ENCODE peak calls at places on chromosomes 11 and 22, in nine cellular contexts. K is endothelial cell; N is ovary; X is upper lobe of right lung; Z is CD8-positive, alpha-beta T cell; T is breast epithelium; W is cardiac muscle cell; R is psoas muscle; U is heart right ventricle. G is an unnamed sample.

GRCh38 chr11:126440792-126441514 is 85.5 kb downstream of the ST3GAL4 start:
- DNase-seq in K (peak), T (peak), X (peak), U (peak), Z (peak), W (peak), R (peak), N (peak), G (peak)

GRCh38 chr22:41551882-41552582 is 7.8 kb upstream of the POLR3H start:
- DNase-seq in W (no peak), U (no peak), X (no peak), R (no peak), N (no peak), Z (no peak), T (no peak), K (no peak), G (no peak)

GRCh38 chr11:58774164-58774593 is 42.4 kb upstream of the GLYAT start:
- DNase-seq in X (no peak), U (no peak), K (no peak), N (no peak), R (no peak), T (no peak), Z (no peak), W (no peak), G (no peak)

GRCh38 chr11:17786824-17787525 is 52.4 kb downstream of the KCNC1 start:
- DNase-seq in W (no peak), U (no peak), T (no peak), K (no peak), R (peak), N (no peak), X (no peak), Z (no peak), G (no peak)

GRCh38 chr11:114315749-114316368 is 19.7 kb downstream of the NNMT start:
- DNase-seq in K (no peak), T (no peak), R (no peak), N (no peak), Z (no peak), X (no peak), W (no peak), U (no peak), G (no peak)

GRCh38 chr11:104332110-104332509 is 168.2 kb upstream of the PDGFD start:
- DNase-seq in R (no peak), U (no peak), X (no peak), N (no peak), T (no peak), Z (no peak), W (peak), K (peak), G (no peak)

GRCh38 chr11:108117746-108118371 is 3.5 kb upstream of the ACAT1 start:
- DNase-seq in Z (no peak), N (no peak), T (no peak), W (peak), R (no peak), U (no peak), K (no peak), X (no peak), G (no peak)

GRCh38 chr11:68051191-68052136 is 12.6 kb downstream of the TCIRG1 start:
- DNase-seq in X (peak), R (no peak), Z (no peak), N (no peak), T (no peak), K (peak), W (no peak), U (no peak), G (no peak)

GRCh38 chr11:102983491-102983890 is 28.0 kb upstream of the MMP13 start:
- DNase-seq in X (no peak), T (no peak), K (no peak), R (no peak), U (no peak), Z (no peak), N (no peak), W (no peak), G (no peak)

GRCh38 chr11:83140691-83141455 is 16.1 kb upstream of the PCF11 start:
- DNase-seq in Z (no peak), W (no peak), K (no peak), N (no peak), X (no peak), T (no peak), R (no peak), U (no peak), G (no peak)

GRCh38 chr11:128451651-128452470 is 135.5 kb downstream of the ETS1 start:
- DNase-seq in W (no peak), K (no peak), N (peak), R (peak), Z (no peak), U (peak), T (peak), X (peak), G (no peak)

GRCh38 chr11:126945319-126945718 is 55.3 kb downstream of the KIRREL3 start:
- DNase-seq in R (no peak), W (no peak), U (no peak), T (no peak), X (no peak), Z (no peak), N (no peak), K (no peak), G (no peak)

GRCh38 chr11:106447631-106448191 is 370.2 kb downstream of the AASDHPPT start:
- DNase-seq in T (no peak), W (no peak), Z (no peak), K (no peak), U (no peak), N (no peak), R (no peak), X (no peak), G (no peak)

GRCh38 chr11:83671295-83671694 is 385.1 kb upstream of the CCDC90B start:
- DNase-seq in U (no peak), X (no peak), K (no peak), Z (no peak), N (no peak), W (no peak), R (no peak), T (no peak), G (no peak)

GRCh38 chr11:57290288-57290687 is 34.5 kb downstream of the TNKS1BP1 start:
- DNase-seq in K (no peak), U (no peak), W (no peak), T (no peak), Z (no peak), X (no peak), N (no peak), R (no peak), G (no peak)

GRCh38 chr11:78784321-78785061 is 209.8 kb upstream of the NARS2 start:
- DNase-seq in T (no peak), X (no peak), N (no peak), Z (no peak), U (no peak), R (no peak), W (no peak), K (no peak), G (no peak)

GRCh38 chr11:12693485-12694181 is 19.4 kb downstream of the TEAD1 start:
- DNase-seq in K (peak), T (peak), W (no peak), U (no peak), Z (no peak), X (peak), N (peak), R (peak), G (no peak)

GRCh38 chr11:17547051-17547577 is at the start of gene OTOG:
- DNase-seq in K (no peak), R (no peak), N (no peak), X (no peak), T (no peak), Z (no peak), U (no peak), W (peak), G (no peak)

GRCh38 chr22:43273902-43274484 is 69.2 kb downstream of the SCUBE1 start:
- DNase-seq in Z (peak), N (no peak), K (peak), X (no peak), U (no peak), W (peak), T (no peak), R (no peak), G (no peak)

GRCh38 chr11:18352581-18352980 is 30.2 kb downstream of the GTF2H1 start:
- DNase-seq in T (no peak), K (no peak), Z (no peak), N (no peak), W (no peak), R (no peak), U (no peak), X (no peak), G (no peak)

GRCh38 chr11:85945788-85946187 is 90.6 kb downstream of the CCDC83 start:
- DNase-seq in X (no peak), W (no peak), U (no peak), R (no peak), K (no peak), N (no peak), Z (no peak), T (no peak), G (no peak)

GRCh38 chr11:94636388-94636787 is 69.2 kb downstream of the PIWIL4 start:
- DNase-seq in R (no peak), W (no peak), T (no peak), K (no peak), U (no peak), Z (no peak), N (no peak), X (no peak), G (no peak)

GRCh38 chr11:7160814-7161489 is 72.2 kb downstream of the RBMXL2 start:
- DNase-seq in Z (no peak), X (no peak), N (no peak), R (no peak), U (no peak), W (no peak), K (no peak), T (no peak), G (no peak)

GRCh38 chr11:123561046-123561781 is 93.2 kb downstream of the SCN3B start:
- DNase-seq in T (peak), U (no peak), X (no peak), K (peak), W (peak), R (no peak), Z (no peak), N (peak), G (peak)

GRCh38 chr11:100890779-100891178 is 203.7 kb downstream of the ARHGAP42 start:
- DNase-seq in X (no peak), K (no peak), N (no peak), W (no peak), T (no peak), Z (no peak), R (no peak), U (no peak), G (no peak)

GRCh38 chr11:45290586-45290985 is 4.4 kb upstream of the SYT13 start:
- DNase-seq in X (no peak), K (no peak), U (no peak), T (no peak), W (no peak), R (no peak), N (no peak), Z (no peak), G (no peak)

GRCh38 chr11:88292156-88292844 is 45.2 kb downstream of the CTSC start:
- DNase-seq in R (no peak), N (no peak), X (no peak), T (peak), Z (no peak), W (peak), U (no peak), K (no peak), G (no peak)

GRCh38 chr11:46327829-46328228 is 19.4 kb upstream of the DGKZ start:
- DNase-seq in R (no peak), T (no peak), X (no peak), W (no peak), K (no peak), Z (no peak), N (no peak), U (no peak), G (no peak)

GRCh38 chr11:123357990-123358827 is 71.9 kb upstream of the GRAMD1B start:
- DNase-seq in N (no peak), W (peak), Z (no peak), R (peak), K (peak), U (peak), X (no peak), T (no peak), G (no peak)

GRCh38 chr11:62001450-62002178 is 34.2 kb upstream of the FTH1 start:
- DNase-seq in U (peak), X (peak), K (no peak), Z (no peak), N (peak), W (peak), T (no peak), R (no peak), G (no peak)

GRCh38 chr11:113685650-113686349 is 20.3 kb downstream of the TMPRSS5 start:
- DNase-seq in N (no peak), X (no peak), K (no peak), U (no peak), W (no peak), R (no peak), Z (no peak), T (no peak), G (no peak)

GRCh38 chr11:1917523-1918435 is 1.7 kb upstream of the TNNT3 start:
- DNase-seq in N (no peak), Z (no peak), R (peak), K (no peak), W (no peak), X (peak), U (peak), T (no peak), G (peak)

GRCh38 chr22:41442240-41442792 is 4.3 kb downstream of the TOB2 start:
- DNase-seq in W (no peak), U (no peak), X (no peak), K (no peak), Z (no peak), R (no peak), T (no peak), N (no peak), G (no peak)

GRCh38 chr11:62143727-62144126 is 19.9 kb downstream of the INCENP start:
- DNase-seq in U (no peak), R (no peak), K (no peak), X (peak), T (peak), N (no peak), Z (no peak), W (no peak), G (peak)

GRCh38 chr11:71269603-71270511 is 17.5 kb upstream of the SHANK2 start:
- DNase-seq in R (no peak), N (no peak), X (peak), U (no peak), T (no peak), W (no peak), Z (no peak), K (no peak), G (peak)

GRCh38 chr11:113189909-113190667 is 124.3 kb upstream of the TTC12 start:
- DNase-seq in X (no peak), R (peak), U (peak), T (no peak), K (no peak), Z (no peak), N (no peak), W (no peak), G (peak)

GRCh38 chr11:122897606-122898210 is 15.1 kb downstream of the JHY start:
- DNase-seq in Z (no peak), N (no peak), W (no peak), K (no peak), X (no peak), T (no peak), U (no peak), R (no peak), G (no peak)

GRCh38 chr11:134522782-134523570 is 110.9 kb upstream of the B3GAT1 start:
- DNase-seq in R (peak), K (no peak), T (no peak), W (no peak), Z (no peak), U (no peak), N (no peak), X (no peak), G (no peak)

DNA sequence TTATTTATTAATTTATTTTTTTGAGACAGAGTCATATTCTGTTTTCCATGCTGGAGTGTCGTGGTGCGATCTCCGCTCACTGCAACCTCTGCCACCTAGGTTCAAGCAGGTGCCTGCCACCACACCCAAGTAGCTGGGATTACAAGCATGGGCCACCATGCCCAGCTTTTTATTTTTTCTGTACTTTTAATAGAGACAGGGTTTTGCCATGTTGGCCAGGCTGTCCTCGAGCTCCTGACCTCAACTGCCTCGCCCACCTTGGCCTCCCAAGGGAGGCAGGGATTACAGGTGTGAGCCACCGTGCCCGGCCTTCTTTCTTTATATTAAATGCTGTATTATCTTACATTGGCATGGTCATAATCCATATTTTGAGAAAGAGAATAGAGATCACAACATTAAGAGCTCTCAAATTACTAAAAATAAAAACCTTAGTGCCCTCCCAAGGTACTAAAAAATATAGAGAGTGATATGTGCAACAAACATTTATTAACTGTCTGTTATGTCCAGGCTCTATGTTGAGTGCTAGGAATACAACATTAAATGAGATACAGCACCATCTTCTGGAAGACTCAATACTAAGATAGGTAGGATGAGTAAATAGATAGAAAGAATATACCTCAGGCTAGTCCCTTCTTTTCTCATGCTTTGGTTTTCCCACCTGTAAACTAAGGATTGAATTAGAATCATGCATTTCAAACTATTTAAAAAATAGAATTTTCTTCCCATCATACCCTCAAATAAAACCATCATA is 84.1 kb downstream of the BBOX1 start:
- DNase-seq in X (no peak), R (no peak), W (no peak), U (no peak), N (no peak), Z (no peak), T (no peak), K (no peak), G (no peak)
- TF ChIP-seq CTCF in X (no peak), R (no peak), W (peak), U (no peak), N (no peak), Z (no peak), T (no peak), K (no peak), G (no peak)

GRCh38 chr11:75400110-75400865 is 970 bp downstream of the RPS3 start:
- DNase-seq in W (no peak), K (no peak), N (no peak), U (no peak), T (no peak), R (no peak), Z (no peak), X (peak), G (no peak)

GRCh38 chr11:75403037-75403436 is 3.7 kb downstream of the RPS3 start:
- DNase-seq in T (no peak), N (no peak), Z (no peak), K (no peak), X (no peak), W (no peak), R (no peak), U (no peak), G (no peak)

GRCh38 chr11:75399344-75400109 is at the start of gene RPS3:
- DNase-seq in X (peak), R (peak), T (peak), Z (peak), W (peak), U (peak), N (peak), K (peak), G (peak)

GRCh38 chr11:75403983-75404658 is 4.8 kb downstream of the RPS3 start:
- DNase-seq in R (no peak), T (no peak), K (no peak), N (no peak), X (peak), W (no peak), Z (no peak), U (no peak), G (no peak)

DNA sequence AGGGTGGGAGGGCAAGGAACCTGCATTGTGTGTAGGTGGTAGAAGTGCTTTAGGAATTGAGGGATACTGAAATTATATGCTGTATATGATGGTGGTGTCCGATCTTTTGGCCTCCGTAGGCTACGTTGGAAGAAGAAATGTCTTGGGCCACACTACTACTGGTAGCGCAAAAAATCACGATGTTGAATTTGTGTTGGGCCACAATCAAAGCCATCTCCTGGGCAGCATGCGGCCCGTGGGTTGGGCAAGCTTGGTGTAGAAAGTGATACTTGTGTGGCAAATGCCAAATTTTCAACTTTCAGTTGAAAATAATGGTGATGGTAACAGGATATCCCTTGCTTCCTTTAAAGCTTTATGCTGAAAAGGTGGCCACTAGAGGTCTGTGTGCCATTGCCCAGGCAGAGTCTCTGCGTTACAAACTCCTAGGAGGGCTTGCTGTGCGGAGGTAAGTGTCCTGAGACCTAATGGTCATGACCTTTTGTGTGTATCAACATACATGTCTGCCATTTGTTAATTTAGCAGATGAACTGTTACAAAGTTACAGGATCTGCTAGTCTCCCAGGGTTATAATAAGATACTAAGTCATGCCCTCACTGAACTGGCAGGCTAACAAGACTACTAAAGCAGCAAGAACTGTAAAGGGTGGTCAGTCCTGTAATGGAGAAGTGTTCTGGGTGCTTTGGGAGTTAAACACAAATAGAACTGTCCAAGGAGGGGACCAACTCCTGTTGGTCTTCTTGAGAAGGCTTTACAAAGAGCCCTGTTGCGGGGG is 2.9 kb downstream of the RPS3 start:
- DNase-seq in N (no peak), X (no peak), K (no peak), Z (no peak), W (no peak), R (no peak), T (no peak), U (no peak), G (no peak)
- TF ChIP-seq CTCF in N (no peak), X (no peak), K (no peak), Z (no peak), W (peak), R (no peak), T (no peak), U (no peak), G (no peak)

GRCh38 chr11:6127881-6128280 is 20.4 kb downstream of the OR56B4 start:
- DNase-seq in W (no peak), Z (no peak), T (no peak), R (no peak), N (no peak), U (no peak), K (no peak), X (no peak), G (no peak)

GRCh38 chr11:6129634-6130033 is 22.1 kb downstream of the OR56B4 start:
- DNase-seq in T (no peak), U (no peak), N (no peak), R (no peak), X (no peak), K (no peak), W (no peak), Z (no peak), G (no peak)

GRCh38 chr11:6129011-6129410 is 21.5 kb downstream of the OR56B4 start:
- DNase-seq in Z (no peak), N (no peak), R (no peak), U (no peak), K (no peak), X (no peak), T (no peak), W (no peak), G (no peak)

DNA sequence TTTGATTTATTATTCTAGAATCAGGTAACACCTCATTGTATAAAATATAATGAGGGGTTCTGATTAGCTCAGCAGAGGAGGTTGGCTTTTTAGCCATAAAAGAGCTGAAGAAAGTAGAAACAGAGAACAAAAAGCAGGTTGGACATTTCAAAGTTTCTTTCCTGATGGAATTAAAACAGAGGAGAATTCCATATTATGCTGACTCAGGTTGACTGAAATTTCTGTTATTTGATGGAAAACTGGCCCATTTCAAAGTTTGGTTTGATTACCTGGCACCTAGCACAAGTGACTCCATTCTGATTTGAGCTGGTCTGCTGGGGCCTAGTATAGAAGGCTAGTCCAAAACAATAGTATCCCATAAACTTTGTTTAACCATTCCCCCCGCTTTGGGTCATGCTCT is 24.9 kb downstream of the OR56B4 start:
- DNase-seq in N (no peak), X (no peak), W (no peak), U (no peak), R (no peak), K (no peak), T (no peak), Z (no peak), G (no peak)
- TF ChIP-seq CTCF in N (no peak), X (no peak), W (no peak), U (no peak), R (no peak), K (no peak), T (no peak), Z (no peak), G (no peak)

GRCh38 chr11:98260983-98261382 is 759.8 kb upstream of the CNTN5 start:
- DNase-seq in W (no peak), N (no peak), K (no peak), X (no peak), U (no peak), Z (no peak), T (no peak), R (no peak), G (no peak)
- TF ChIP-seq CTCF in W (peak), N (no peak), K (peak), X (no peak), U (no peak), Z (no peak), T (no peak), R (no peak), G (no peak)

GRCh38 chr11:37858398-37858797 is 1260.4 kb upstream of the RAG2 start:
- DNase-seq in T (no peak), R (no peak), U (no peak), Z (no peak), K (no peak), N (no peak), X (no peak), W (no peak), G (no peak)
- TF ChIP-seq CTCF in T (no peak), R (no peak), U (no peak), Z (no peak), K (peak), N (no peak), X (no peak), W (peak), G (no peak)